ENCODE peak calls at places on chromosomes 11 and 22, in six cellular contexts. W is KBM-7; X is putamen; D is mammary epithelial cell; S is stomach; R is effector memory CD8-positive, alpha-beta T cell. N is an unnamed sample.

GRCh38 chr11:47078751-47079524 is 97.7 kb downstream of the ARFGAP2 start:
- DNase-seq in S (no peak), D (no peak), X (no peak), R (no peak), W (no peak), N (no peak)

GRCh38 chr11:126352163-126352562 is 3.3 kb upstream of the ST3GAL4 start:
- DNase-seq in D (no peak), W (no peak), R (no peak), X (no peak), S (no peak), N (no peak)

GRCh38 chr11:111018571-111018970 is 227.0 kb upstream of the POU2AF2 start:
- DNase-seq in W (no peak), S (no peak), D (peak), R (no peak), X (no peak), N (no peak)

GRCh38 chr11:68383976-68384501 is 71.6 kb downstream of the LRP5 start:
- DNase-seq in W (peak), S (peak), R (peak), X (peak), D (no peak), N (peak)

GRCh38 chr11:46176421-46176820 is 55.2 kb upstream of the PHF21A start:
- DNase-seq in R (no peak), W (no peak), X (no peak), D (no peak), S (no peak), N (no peak)

GRCh38 chr11:117189191-117189940 is 9.8 kb upstream of the TAGLN start:
- DNase-seq in D (no peak), S (peak), W (no peak), R (no peak), X (no peak), N (no peak)

GRCh38 chr11:58134151-58134550 is 8.8 kb upstream of the OR9I1 start:
- DNase-seq in R (no peak), X (no peak), D (no peak), S (no peak), W (no peak), N (no peak)

GRCh38 chr11:117220568-117220967 is 11.3 kb downstream of the PCSK7 start:
- DNase-seq in R (no peak), S (no peak), W (no peak), X (peak), D (no peak), N (no peak)

GRCh38 chr11:61587541-61587941 is 6.7 kb upstream of the SYT7 start:
- DNase-seq in X (no peak), W (no peak), R (no peak), S (peak), D (no peak), N (peak)

GRCh38 chr22:30392661-30393321 is 4.0 kb upstream of the SEC14L2 start:
- DNase-seq in S (peak), W (peak), R (no peak), X (no peak), D (no peak), N (no peak)

GRCh38 chr11:45144126-45145082 is 2.0 kb upstream of the PRDM11 start:
- DNase-seq in W (no peak), D (no peak), R (no peak), S (peak), X (no peak), N (no peak)